ENCODE peak calls at places on chromosomes 11 and 22, in nine cellular contexts. Y is cardiac muscle cell; G is endodermal cell; R is PC-9; V is A549; D is Caco-2; K is AG04450; A is lower lobe of right lung; E is CD4-positive, CD25-positive, alpha-beta regulatory T cell. C is an unnamed sample.

GRCh38 chr11:68429661-68430060 is 30.9 kb upstream of the PPP6R3 start:
- DNase-seq in Y (no peak), G (no peak), R (no peak), V (no peak), D (no peak), K (no peak), A (no peak), E (no peak), C (no peak)

GRCh38 chr11:77413850-77414249 is 60.0 kb downstream of the PAK1 start:
- DNase-seq in Y (no peak), G (no peak), R (no peak), V (no peak), D (no peak), K (no peak), A (no peak), E (no peak), C (no peak)

GRCh38 chr22:29004647-29005371 is 56.8 kb downstream of the C22orf31 start:
- DNase-seq in Y (peak; percentile 88), G (peak; percentile 91), R (no peak), V (no peak), D (peak; percentile 76), K (no peak), A (peak; percentile 66), E (no peak), C (no peak)

GRCh38 chr22:28019360-28019759 is 100.3 kb upstream of the PITPNB start:
- DNase-seq in Y (no peak), G (no peak), R (peak; percentile 76), V (no peak), D (peak; percentile 15), K (no peak), A (no peak), E (no peak), C (no peak)

GRCh38 chr11:44080951-44081350 is 14.5 kb upstream of the EXT2 start:
- DNase-seq in Y (no peak), G (no peak), R (no peak), V (no peak), D (no peak), K (no peak), A (no peak), E (no peak), C (peak; percentile 65)

GRCh38 chr22:24969588-24970301 is 17.2 kb downstream of the KIAA1671 start:
- DNase-seq in Y (peak; percentile 17), G (peak; percentile 70), R (peak; percentile 88), V (no peak), D (no peak), K (no peak), A (no peak), E (no peak), C (no peak)

GRCh38 chr11:120034176-120034575 is 103.7 kb downstream of the TRIM29 start:
- DNase-seq in Y (no peak), G (peak; percentile 46), R (no peak), V (no peak), D (no peak), K (no peak), A (no peak), E (no peak), C (peak; percentile 82)

GRCh38 chr11:16126361-16126760 is 230.0 kb downstream of the SOX6 start:
- DNase-seq in Y (no peak), G (no peak), R (no peak), V (no peak), D (no peak), K (no peak), A (no peak), E (no peak), C (no peak)

GRCh38 chr11:116035972-116036371 is 531.8 kb upstream of the CADM1 start:
- DNase-seq in Y (no peak), G (no peak), R (no peak), V (no peak), D (no peak), K (no peak), A (no peak), E (no peak), C (no peak)

GRCh38 chr11:9787981-9788521 is 124.2 kb downstream of the SWAP70 start:
- DNase-seq in Y (no peak), G (no peak), R (no peak), V (no peak), D (no peak), K (peak; percentile 93), A (no peak), E (no peak), C (no peak)

GRCh38 chr11:77093987-77094840 is 8.4 kb upstream of the OMP start:
- DNase-seq in Y (no peak), G (no peak), R (no peak), V (no peak), D (no peak), K (no peak), A (peak; percentile 18), E (no peak), C (no peak)

GRCh38 chr11:10899542-10899830 is 41.6 kb upstream of the ZBED5 start:
- DNase-seq in Y (no peak), G (no peak), R (peak; percentile 37), V (no peak), D (peak; percentile 74), K (no peak), A (peak; percentile 58), E (peak; percentile 2), C (peak; percentile 94)

GRCh38 chr11:77038825-77039326 is 4.7 kb downstream of the B3GNT6 start:
- DNase-seq in Y (no peak), G (no peak), R (no peak), V (no peak), D (no peak), K (no peak), A (no peak), E (no peak), C (no peak)

GRCh38 chr11:126348806-126349582 is 6.5 kb upstream of the ST3GAL4 start:
- DNase-seq in Y (no peak), G (no peak), R (peak; percentile 50), V (no peak), D (no peak), K (no peak), A (no peak), E (no peak), C (no peak)

GRCh38 chr22:36398602-36399472 is 11.1 kb upstream of the MYH9 start:
- DNase-seq in Y (no peak), G (no peak), R (peak; percentile 91), V (no peak), D (no peak), K (no peak), A (no peak), E (no peak), C (no peak)

GRCh38 chr11:122259149-122259821 is 143.3 kb upstream of the BLID start:
- DNase-seq in Y (no peak), G (no peak), R (no peak), V (no peak), D (no peak), K (no peak), A (no peak), E (no peak), C (no peak)

GRCh38 chr11:122258446-122258994 is 142.5 kb upstream of the BLID start:
- DNase-seq in Y (no peak), G (no peak), R (no peak), V (no peak), D (no peak), K (no peak), A (no peak), E (no peak), C (no peak)

GRCh38 chr11:122248130-122248529 is 132.1 kb upstream of the BLID start:
- DNase-seq in Y (peak; percentile 14), G (no peak), R (no peak), V (no peak), D (no peak), K (no peak), A (no peak), E (no peak), C (no peak)

GRCh38 chr11:122248939-122249338 is 132.9 kb upstream of the BLID start:
- DNase-seq in Y (no peak), G (no peak), R (no peak), V (no peak), D (no peak), K (no peak), A (no peak), E (no peak), C (no peak)

GRCh38 chr11:122253541-122254317 is 137.7 kb upstream of the BLID start:
- DNase-seq in Y (no peak), G (no peak), R (no peak), V (no peak), D (no peak), K (no peak), A (no peak), E (no peak), C (no peak)
- H3K4me3 ChIP-seq in Y (no peak overlapping the region), G (no peak overlapping the region), R (no peak overlapping the region), V (no peak overlapping the region), D (no peak overlapping the region), K (no peak overlapping the region), A (no peak overlapping the region), E (no peak overlapping the region), C (no peak overlapping the region)

GRCh38 chr22:47592791-47593190 is 830.3 kb downstream of the TBC1D22A start:
- DNase-seq in Y (no peak), G (peak; percentile 10), R (no peak), V (no peak), D (no peak), K (no peak), A (no peak), E (no peak), C (peak; percentile 64)
- H3K9me3 ChIP-seq in Y (no peaks in the 10 kb centered on the region), G (peaks cover 19% of the 10 kb centered on the region), R (no peaks in the 10 kb centered on the region), V (no peaks in the 10 kb centered on the region), D (no peaks in the 10 kb centered on the region), K (peaks cover 75% of the 10 kb centered on the region), A (no peaks in the 10 kb centered on the region), E (no peaks in the 10 kb centered on the region), C (no peaks in the 10 kb centered on the region)

GRCh38 chr11:134411887-134412507 is at the start of gene B3GAT1:
- DNase-seq in Y (peak; percentile 29), G (peak; percentile 71), R (no peak), V (no peak), D (no peak), K (no peak), A (no peak), E (no peak), C (no peak)
- H3K4me3 ChIP-seq in Y (peak within 1 kb of the TSS; percentile 60), G (peak within 1 kb of the TSS; percentile 71), R (no peak within 1 kb of the TSS), V (peak within 1 kb of the TSS; percentile 36), D (peak within 1 kb of the TSS; percentile 28), K (no peak within 1 kb of the TSS), A (peak within 1 kb of the TSS; percentile 46), E (no peak within 1 kb of the TSS), C (peak within 1 kb of the TSS; percentile 52)

GRCh38 chr22:41285441-41285819 is 557 bp downstream of the RANGAP1 start:
- DNase-seq in Y (peak; percentile 67), G (peak; percentile 77), R (peak; percentile 86), V (no peak), D (peak; percentile 78), K (peak; percentile 51), A (peak; percentile 69), E (peak; percentile 85), C (no peak)

GRCh38 chr22:41284465-41284864 is 1.5 kb downstream of the RANGAP1 start:
- DNase-seq in Y (no peak), G (no peak), R (peak; percentile 71), V (no peak), D (no peak), K (no peak), A (no peak), E (no peak), C (no peak)

GRCh38 chr22:41280065-41280464 is 5.9 kb downstream of the RANGAP1 start:
- DNase-seq in Y (no peak), G (no peak), R (peak; percentile 13), V (no peak), D (no peak), K (no peak), A (no peak), E (no peak), C (no peak)

GRCh38 chr22:41285820-41286638 is at the start of gene RANGAP1:
- DNase-seq in Y (peak; percentile 99), G (peak; percentile 99), R (peak; percentile 98), V (peak; percentile 92), D (peak; percentile 98), K (peak; percentile 96), A (peak; percentile 99), E (peak; percentile 100), C (peak; percentile 97)

GRCh38 chr22:41280854-41281253 is 5.1 kb downstream of the RANGAP1 start:
- DNase-seq in Y (no peak), G (no peak), R (peak; percentile 17), V (no peak), D (no peak), K (no peak), A (no peak), E (no peak), C (no peak)
- H3K9me3 ChIP-seq in Y (no peaks in the 10 kb centered on the region), G (no peaks in the 10 kb centered on the region), R (no peaks in the 10 kb centered on the region), V (no peaks in the 10 kb centered on the region), D (no peaks in the 10 kb centered on the region), K (peaks cover 3% of the 10 kb centered on the region), A (no peaks in the 10 kb centered on the region), E (no peaks in the 10 kb centered on the region), C (no peaks in the 10 kb centered on the region)

C was measured in vagina.